ENCODE peak calls at places on chromosome 15, in seven cellular contexts. X, F, Y, S, V, K and U are unnamed samples.

GRCh38 chr15:61380270-61380669 is 151.2 kb upstream of the RORA start:
- DNase-seq in S (no peak), X (no peak), F (no peak), K (no peak), V (no peak), Y (no peak), U (no peak)

GRCh38 chr15:51861557-51862350 is 32.3 kb downstream of the TMOD3 start:
- DNase-seq in F (no peak), Y (no peak), S (no peak), V (no peak), X (no peak), K (no peak), U (no peak)

GRCh38 chr15:38660726-38661125 is 96.1 kb upstream of the RASGRP1 start:
- DNase-seq in F (no peak), Y (no peak), V (no peak), S (no peak), K (no peak), X (no peak), U (no peak)

GRCh38 chr15:38860253-38860652 is 295.6 kb upstream of the RASGRP1 start:
- DNase-seq in K (no peak), V (no peak), X (no peak), Y (no peak), F (no peak), S (no peak), U (no peak)

GRCh38 chr15:76996526-76997401 is 1.8 kb downstream of the PSTPIP1 start:
- DNase-seq in X (no peak), V (no peak), Y (no peak), F (no peak), K (no peak), S (no peak), U (peak; percentile 59)

GRCh38 chr15:48803877-48804276 is 7.0 kb downstream of the CEP152 start:
- DNase-seq in K (no peak), Y (no peak), S (no peak), F (no peak), X (no peak), V (no peak), U (no peak)

GRCh38 chr15:77617507-77618285 is 15.0 kb downstream of the LINGO1 start:
- DNase-seq in K (no peak), V (no peak), Y (no peak), X (no peak), S (no peak), F (no peak), U (no peak)

GRCh38 chr15:93706881-93707280 is 524.5 kb upstream of the MCTP2 start:
- DNase-seq in K (no peak), Y (no peak), V (no peak), X (no peak), S (no peak), F (no peak), U (no peak)

GRCh38 chr15:73464602-73465001 is 21.6 kb downstream of the REC114 start:
- DNase-seq in Y (peak; percentile 11), F (no peak), X (no peak), S (no peak), V (no peak), K (no peak), U (no peak)

GRCh38 chr15:43238691-43239131 is 17.9 kb upstream of the EPB42 start:
- DNase-seq in V (no peak), X (no peak), Y (no peak), K (no peak), F (no peak), S (no peak), U (no peak)

GRCh38 chr15:41952003-41952563 is 20.3 kb downstream of the EHD4 start:
- DNase-seq in F (no peak), X (no peak), Y (no peak), K (no peak), S (peak; percentile 52), V (no peak), U (no peak)

GRCh38 chr15:66115568-66116206 is 137.9 kb downstream of the MEGF11 start:
- DNase-seq in F (no peak), S (no peak), X (no peak), Y (no peak), V (no peak), K (peak; percentile 25), U (no peak)

GRCh38 chr15:90837052-90837621 is 31.3 kb upstream of the FURIN start:
- DNase-seq in Y (no peak), V (no peak), K (no peak), X (no peak), S (no peak), F (no peak), U (no peak)

GRCh38 chr15:96340611-96341464 is 10.3 kb downstream of the NR2F2 start:
- DNase-seq in F (no peak), Y (no peak), X (no peak), V (no peak), K (no peak), S (peak; percentile 59), U (no peak)

GRCh38 chr15:38029741-38030140 is 95.3 kb downstream of the TMCO5A start:
- DNase-seq in Y (no peak), V (no peak), S (no peak), K (no peak), X (no peak), F (peak; percentile 34), U (no peak)

GRCh38 chr15:35173444-35174118 is 88.5 kb upstream of the NANOGP8 start:
- DNase-seq in K (no peak), Y (no peak), X (no peak), F (no peak), V (no peak), S (no peak), U (no peak)

GRCh38 chr15:70140543-70141375 is 43.0 kb upstream of the TLE3 start:
- DNase-seq in F (no peak), V (peak; percentile 25), X (no peak), K (no peak), Y (no peak), S (no peak), U (no peak)

GRCh38 chr15:101028772-101029438 is 109.7 kb downstream of the LRRK1 start:
- DNase-seq in Y (no peak), S (peak; percentile 26), K (no peak), V (no peak), X (peak; percentile 2), F (no peak), U (no peak)